ENCODE peak calls at places on chromosomes 1 and 21, in four cellular contexts. T is retinal pigment epithelial cell, X is astrocyte of the cerebellum, Q is Caco-2. V is an unnamed sample.

GRCh38 chr1:183585038-183585437 is 5.2 kb downstream of the NCF2 start:
- DNase-seq in T (no peak), X (no peak), Q (no peak), V (no peak)

GRCh38 chr1:108636876-108637275 is 24.0 kb downstream of the HENMT1 start:
- DNase-seq in T (no peak), X (no peak), Q (no peak), V (no peak)

GRCh38 chr1:224767031-224767430 is 150.9 kb downstream of the CNIH3 start:
- DNase-seq in T (no peak), X (no peak), Q (no peak), V (no peak)

GRCh38 chr1:17566892-17567291 is 27.4 kb downstream of the ARHGEF10L start:
- DNase-seq in T (no peak), X (no peak), Q (no peak), V (no peak)

GRCh38 chr1:110130989-110131388 is 18.7 kb downstream of the UBL4B start:
- DNase-seq in T (no peak), X (no peak), Q (no peak), V (no peak)

GRCh38 chr21:33937931-33938339 is 22.3 kb upstream of the ATP5PO start:
- DNase-seq in T (no peak), X (no peak), Q (no peak), V (no peak)

GRCh38 chr1:18333220-18333619 is 147.5 kb upstream of the KLHDC7A start:
- DNase-seq in T (no peak), X (no peak), Q (no peak), V (no peak)

GRCh38 chr1:214178102-214178501 is 102.9 kb upstream of the SMYD2 start:
- DNase-seq in T (no peak), X (no peak), Q (no peak), V (no peak)

GRCh38 chr1:165678509-165678908 is 19.9 kb downstream of the ALDH9A1 start:
- DNase-seq in T (no peak), X (no peak), Q (no peak), V (no peak)

GRCh38 chr1:11648732-11649158 is 5.5 kb downstream of the FBXO2 start:
- DNase-seq in T (no peak), X (no peak), Q (no peak), V (no peak)

GRCh38 chr21:39451332-39452206 is at the start of gene SH3BGR:
- DNase-seq in T (no peak), X (no peak), Q (no peak), V (no peak)

GRCh38 chr21:34913786-34914185 is 135.3 kb downstream of the RUNX1 start:
- DNase-seq in T (no peak), X (no peak), Q (no peak), V (no peak)

GRCh38 chr1:87518794-87519193 is 190.1 kb downstream of the LMO4 start:
- DNase-seq in T (no peak), X (no peak), Q (no peak), V (no peak)

GRCh38 chr1:239011382-239011781 is 375.0 kb upstream of the CHRM3 start:
- DNase-seq in T (no peak), X (no peak), Q (no peak), V (no peak)

GRCh38 chr1:104125226-104125625 is 375.5 kb downstream of the AMY1C start:
- DNase-seq in T (no peak), X (no peak), Q (no peak), V (no peak)

GRCh38 chr1:220283616-220284015 is 11.4 kb upstream of the RAB3GAP2 start:
- DNase-seq in T (no peak), X (no peak), Q (no peak), V (no peak)

GRCh38 chr1:206470692-206471414 is 577 bp downstream of the IKBKE start:
- DNase-seq in T (no peak), X (peak; percentile 34), Q (peak; percentile 15), V (peak; percentile 39)

GRCh38 chr1:100866041-100866900 is 28.4 kb downstream of the EXTL2 start:
- DNase-seq in T (no peak), X (peak; percentile 39), Q (no peak), V (no peak)

GRCh38 chr1:28323720-28324119 is 5.1 kb upstream of the MED18 start:
- DNase-seq in T (no peak), X (no peak), Q (no peak), V (no peak)

GRCh38 chr1:227899141-227899819 is 48.5 kb downstream of the WNT9A start:
- DNase-seq in T (no peak), X (no peak), Q (no peak), V (no peak)

GRCh38 chr1:21334214-21335087 is 44.2 kb upstream of the ECE1 start:
- DNase-seq in T (no peak), X (peak; percentile 82), Q (peak; percentile 44), V (no peak)

GRCh38 chr1:202319381-202320080 is 22.2 kb downstream of the UBE2T start:
- DNase-seq in T (no peak), X (no peak), Q (no peak), V (no peak)

GRCh38 chr1:25733271-25733670 is 66.7 kb upstream of the SELENON start:
- DNase-seq in T (no peak), X (no peak), Q (no peak), V (no peak)

DNA sequence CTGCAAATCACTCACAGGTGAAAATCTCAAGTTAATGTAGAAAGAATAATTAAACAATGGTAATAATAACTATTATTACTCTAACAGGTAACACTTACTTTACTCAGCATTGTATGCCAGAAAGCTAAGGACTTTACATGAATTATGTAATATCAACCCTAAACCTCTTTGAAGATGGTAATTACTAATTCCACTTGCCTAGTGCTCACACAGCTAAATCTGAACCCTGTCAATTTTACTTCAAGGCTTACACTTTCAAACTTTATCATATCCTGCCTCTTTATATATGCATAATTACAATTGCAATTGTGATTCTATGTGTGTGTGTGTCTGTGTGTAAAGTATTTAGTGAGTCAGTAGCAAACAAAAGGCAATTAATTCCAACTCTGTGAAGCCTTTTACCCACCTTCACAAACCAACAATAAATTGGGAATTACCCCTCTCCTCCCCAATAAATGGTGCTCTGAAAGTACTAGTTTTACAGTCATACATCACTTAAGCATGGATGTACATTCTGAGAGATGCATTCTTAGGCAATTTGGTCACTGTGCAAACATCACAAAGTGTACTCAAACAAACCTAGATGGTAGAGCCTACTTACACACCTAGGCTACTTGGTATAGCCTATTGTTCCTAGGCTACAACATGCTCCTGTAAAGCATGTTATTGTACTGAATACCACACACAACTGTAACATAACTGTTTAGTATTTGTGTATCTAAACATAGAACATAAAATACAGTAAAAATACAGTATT is 5.9 kb downstream of the ZNF644 start:
- DNase-seq in T (no peak), X (no peak), Q (peak; percentile 39), V (no peak)
- H3K4me3 ChIP-seq in T (no peak overlapping the region), X (no peak overlapping the region), Q (no peak overlapping the region), V (no peak overlapping the region)

DNA sequence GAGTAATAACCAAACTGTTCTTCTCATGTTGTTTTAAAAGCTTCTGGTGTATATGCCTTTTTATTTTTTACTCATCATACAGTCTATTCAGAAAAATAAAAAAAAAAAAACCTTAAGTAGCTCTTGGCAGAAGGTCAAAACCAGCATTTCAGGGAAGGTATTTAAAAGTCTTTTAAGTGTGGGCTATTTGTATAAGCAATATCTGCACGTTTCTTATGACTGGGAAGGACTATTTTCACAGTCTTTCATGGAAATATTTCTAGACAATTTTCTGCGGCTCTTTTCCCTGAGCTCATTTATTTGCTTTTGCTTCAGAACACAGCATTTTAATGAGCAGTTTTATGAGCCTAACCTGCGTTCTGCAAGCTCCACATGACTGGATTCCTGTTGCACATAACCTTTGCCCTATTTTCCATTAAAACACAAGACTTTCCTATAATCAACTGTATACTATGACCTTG is 60.9 kb upstream of the C1orf105 start:
- DNase-seq in T (peak; percentile 81), X (peak; percentile 93), Q (peak; percentile 46), V (peak; percentile 72)
- H3K4me3 ChIP-seq in T (no peak overlapping the region), X (no peak overlapping the region), Q (no peak overlapping the region), V (no peak overlapping the region)

DNA sequence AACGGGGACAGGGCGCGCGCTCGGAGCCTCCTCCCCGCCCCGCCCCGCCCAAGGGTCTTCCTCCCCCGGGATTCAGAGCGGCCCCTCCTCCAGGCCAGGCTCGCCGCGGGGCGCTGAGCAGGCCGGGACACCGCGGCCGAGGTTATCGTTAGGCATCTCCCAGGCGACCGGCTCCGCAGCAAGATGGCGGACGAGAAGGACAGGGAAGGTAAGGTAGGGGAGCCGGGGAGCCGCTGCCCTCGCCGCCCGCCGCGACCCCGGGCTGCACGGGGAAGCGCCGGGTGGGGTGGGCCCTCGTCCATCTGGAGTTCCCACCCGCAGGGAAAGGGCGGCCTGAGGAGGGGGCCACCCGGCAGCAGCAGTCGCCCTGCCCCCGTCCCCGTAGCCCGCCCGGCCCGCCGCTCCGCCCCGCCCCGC is 105.9 kb upstream of the HNRNPU start:
- DNase-seq in T (peak; percentile 10), X (no peak), Q (peak; percentile 92), V (no peak)
- H3K4me3 ChIP-seq in T (peak overlapping the region; percentile 64), X (peak overlapping the region; percentile 54), Q (peak overlapping the region; percentile 82), V (peak overlapping the region; percentile 75)

DNA sequence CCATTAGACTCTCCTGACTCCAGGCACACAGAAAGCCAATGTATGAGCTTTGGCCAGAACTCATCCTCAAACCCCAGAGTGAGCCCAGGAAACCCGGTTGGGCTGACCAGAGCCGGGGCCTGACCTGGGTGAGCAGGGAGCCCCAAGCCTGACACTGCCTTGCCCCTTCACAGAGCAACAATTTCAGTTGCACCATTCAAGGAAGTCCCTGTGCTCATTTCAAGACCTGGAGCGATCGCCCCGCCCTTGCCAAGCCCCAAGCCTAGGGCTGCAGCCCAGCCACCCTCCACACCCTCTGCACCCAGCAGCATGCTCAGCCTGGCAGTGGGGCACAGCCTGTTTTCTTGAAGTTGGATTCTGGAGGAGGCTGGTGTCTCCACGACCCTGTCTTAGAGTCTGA is 2.3 kb downstream of the NBL1 start:
- DNase-seq in T (no peak), X (no peak), Q (no peak), V (no peak)
- H3K4me3 ChIP-seq in T (no peak overlapping the region), X (peak overlapping the region; percentile 64), Q (no peak overlapping the region), V (peak overlapping the region; percentile 69)

GRCh38 chr21:31557421-31557955 is 102.0 kb upstream of the SOD1 start:
- DNase-seq in T (no peak), X (no peak), Q (no peak), V (no peak)

GRCh38 chr21:31557956-31558838 is 101.3 kb upstream of the SOD1 start:
- DNase-seq in T (no peak), X (no peak), Q (peak; percentile 14), V (no peak)

GRCh38 chr21:31560479-31560878 is 99.0 kb upstream of the SOD1 start:
- DNase-seq in T (no peak), X (no peak), Q (no peak), V (no peak)

GRCh38 chr21:31558839-31559367 is 100.6 kb upstream of the SOD1 start:
- DNase-seq in T (peak; percentile 86), X (peak; percentile 90), Q (peak; percentile 94), V (no peak)

DNA sequence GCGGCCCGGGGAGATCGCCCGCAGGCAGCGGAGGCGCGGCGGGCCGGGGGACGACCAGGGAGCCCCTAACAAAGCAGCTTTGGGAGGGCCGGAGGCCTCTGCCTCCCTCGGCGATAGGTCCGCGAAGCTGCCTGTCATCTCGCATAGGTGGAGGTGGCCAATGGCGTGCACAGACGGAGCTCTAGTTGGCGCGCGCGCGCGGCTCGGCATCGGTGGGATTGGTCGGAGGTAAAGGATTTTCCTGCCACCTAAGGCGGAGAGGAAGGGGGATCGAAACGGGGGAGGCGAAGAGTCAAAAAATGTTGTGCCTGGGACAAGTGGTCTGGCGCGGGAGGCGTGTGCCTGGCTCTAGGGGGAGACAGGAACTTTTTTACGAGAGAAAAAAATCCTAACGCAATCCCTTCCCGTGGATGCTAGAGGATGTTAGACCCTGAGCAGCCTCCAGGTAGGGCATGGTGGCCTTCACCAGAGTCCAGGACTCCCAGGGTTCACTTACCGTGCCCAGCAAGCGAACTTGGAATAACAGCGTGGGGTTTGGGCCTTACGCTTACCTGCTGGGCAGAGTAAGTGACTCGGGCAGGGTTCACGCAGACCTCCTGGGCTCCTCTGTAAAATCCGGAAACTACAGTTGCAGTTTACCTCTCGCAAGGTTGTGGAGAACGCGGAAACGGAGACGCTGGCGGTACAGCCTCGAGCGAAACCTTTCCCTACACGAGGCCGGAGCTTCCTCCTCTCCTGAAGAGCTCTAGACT is 99.9 kb upstream of the SOD1 start:
- DNase-seq in T (peak; percentile 95), X (peak; percentile 93), Q (peak; percentile 97), V (peak; percentile 48)
- H3K4me3 ChIP-seq in T (peak overlapping the region; percentile 76), X (peak overlapping the region; percentile 62), Q (peak overlapping the region; percentile 68), V (peak overlapping the region; percentile 59)